ENCODE peak calls at places on chromosome X, in six cellular contexts. Y, F, L, C, Z and S are unnamed samples.

GRCh38 chrX:134821901-134822300 is 163.6 kb upstream of the PLAC1 start:
- DNase-seq in Y (no peak), F (no peak), L (no peak), C (no peak), Z (peak), S (no peak)

GRCh38 chrX:13285229-13285628 is 34.6 kb downstream of the ATXN3L start:
- DNase-seq in Y (no peak), F (no peak), L (no peak), C (no peak), Z (no peak), S (no peak)

GRCh38 chrX:100048156-100048555 is 361.9 kb downstream of the PCDH19 start:
- DNase-seq in Y (no peak), F (no peak), L (no peak), C (no peak), Z (no peak), S (no peak)

GRCh38 chrX:9340619-9341304 is 124.1 kb upstream of the TBL1X start:
- DNase-seq in Y (no peak), F (peak), L (no peak), C (no peak), Z (peak), S (peak)

GRCh38 chrX:10356979-10357378 is 200.2 kb downstream of the CLCN4 start:
- DNase-seq in Y (no peak), F (no peak), L (peak), C (no peak), Z (peak), S (no peak)

GRCh38 chrX:3728454-3728853 is 15.0 kb upstream of the PRKX start:
- DNase-seq in Y (no peak), F (no peak), L (peak), C (no peak), Z (peak), S (no peak)

GRCh38 chrX:19772759-19773623 is 114.4 kb downstream of the SH3KBP1 start:
- DNase-seq in Y (no peak), F (no peak), L (no peak), C (no peak), Z (no peak), S (no peak)

GRCh38 chrX:115892056-115892708 is 278.4 kb upstream of the AGTR2 start:
- DNase-seq in Y (no peak), F (no peak), L (no peak), C (no peak), Z (no peak), S (no peak)

GRCh38 chrX:121010218-121010617 is 24.7 kb upstream of the CT47A1 start:
- DNase-seq in Y (no peak), F (no peak), L (peak), C (no peak), Z (peak), S (no peak)

GRCh38 chrX:40207626-40208025 is 109.9 kb upstream of the BCOR start:
- DNase-seq in Y (no peak), F (no peak), L (no peak), C (no peak), Z (peak), S (no peak)

GRCh38 chrX:112218388-112218787 is 135.8 kb upstream of the TRPC5 start:
- DNase-seq in Y (no peak), F (no peak), L (no peak), C (no peak), Z (no peak), S (no peak)

GRCh38 chrX:68989456-68989855 is 160.6 kb downstream of the EFNB1 start:
- DNase-seq in Y (no peak), F (no peak), L (no peak), C (no peak), Z (no peak), S (no peak)

GRCh38 chrX:74346124-74346523 is 42.1 kb downstream of the ZCCHC13 start:
- DNase-seq in Y (no peak), F (no peak), L (no peak), C (no peak), Z (no peak), S (no peak)

GRCh38 chrX:118022803-118023202 is 93.8 kb downstream of the KLHL13 start:
- DNase-seq in Y (no peak), F (no peak), L (no peak), C (no peak), Z (no peak), S (no peak)

GRCh38 chrX:148049441-148049840 is 68.3 kb downstream of the FMR1NB start:
- DNase-seq in Y (no peak), F (peak), L (peak), C (no peak), Z (peak), S (peak)

GRCh38 chrX:9995855-9996339 is 28.7 kb downstream of the CLDN34 start:
- DNase-seq in Y (peak), F (peak), L (peak), C (peak), Z (peak), S (peak)

DNA sequence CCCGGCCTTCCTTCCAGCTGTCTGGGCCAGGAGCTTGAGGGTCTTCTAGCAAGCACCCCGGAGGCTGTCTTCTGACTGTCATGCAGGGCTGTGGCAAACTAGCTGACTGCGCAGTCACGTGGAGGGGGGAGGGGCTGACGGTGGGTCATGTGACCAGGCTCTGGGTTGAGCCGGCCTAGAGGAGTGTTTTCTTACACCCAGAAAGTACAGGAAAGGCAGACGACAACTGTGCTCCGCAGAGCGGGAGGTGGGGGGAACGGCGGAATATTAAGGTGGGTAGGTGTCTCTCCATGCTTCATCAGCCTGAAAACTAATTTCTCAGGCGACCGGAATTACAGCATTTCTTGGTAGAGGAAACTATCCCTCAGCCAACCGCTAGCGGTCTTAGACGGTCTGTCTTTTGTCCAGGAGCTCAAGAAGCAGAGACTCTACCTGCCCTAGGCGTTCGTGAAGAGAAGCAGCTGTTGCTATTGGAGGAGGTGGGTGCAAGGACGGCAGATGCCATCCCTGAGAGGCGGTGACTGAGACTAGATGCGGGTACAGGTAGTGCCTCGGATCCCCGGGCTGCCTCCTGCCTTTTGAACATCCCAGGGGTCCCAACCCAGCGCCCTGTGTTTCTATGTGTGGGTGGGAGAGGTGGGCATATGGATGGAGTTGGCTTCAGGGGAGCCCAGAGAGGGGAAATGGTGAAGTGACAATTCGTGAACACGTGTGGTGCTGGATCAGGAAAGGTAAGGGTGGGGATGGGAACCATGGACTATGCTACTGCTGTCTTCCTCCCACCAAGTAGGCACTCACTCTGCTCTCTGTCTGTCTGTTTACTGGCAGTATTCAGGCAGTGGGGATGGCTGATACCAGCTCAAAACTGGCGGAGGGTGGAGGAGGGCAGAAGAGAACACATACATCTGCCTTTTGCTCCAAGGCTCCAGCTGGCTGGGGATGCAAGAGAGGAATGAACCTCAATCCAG is 8.8 kb downstream of the GPRASP1 start:
- DNase-seq in Y (peak), F (peak), L (peak), C (peak), Z (peak), S (peak)
- TF ChIP-seq CTCF in Y (no peak), F (no peak), L (no peak), C (no peak), Z (peak), S (peak)

GRCh38 chrX:49199315-49199595 is 738 bp downstream of the SYP start:
- DNase-seq in Y (no peak), F (no peak), L (no peak), C (no peak), Z (no peak), S (no peak)
- TF ChIP-seq CTCF in Y (no peak), F (no peak), L (no peak), C (no peak), Z (no peak), S (no peak)

GRCh38 chrX:124362072-124362471 is 15.7 kb downstream of the SH2D1A start:
- DNase-seq in Y (no peak), F (no peak), L (no peak), C (no peak), Z (no peak), S (no peak)
- TF ChIP-seq CTCF in Y (no peak), F (no peak), L (no peak), C (no peak), Z (no peak), S (no peak)

GRCh38 chrX:122703762-122704161 is 480.3 kb upstream of the GRIA3 start:
- DNase-seq in Y (no peak), F (no peak), L (peak), C (no peak), Z (peak), S (no peak)
- TF ChIP-seq CTCF in Y (no peak), F (no peak), L (no peak), C (no peak), Z (peak), S (no peak)

DNA sequence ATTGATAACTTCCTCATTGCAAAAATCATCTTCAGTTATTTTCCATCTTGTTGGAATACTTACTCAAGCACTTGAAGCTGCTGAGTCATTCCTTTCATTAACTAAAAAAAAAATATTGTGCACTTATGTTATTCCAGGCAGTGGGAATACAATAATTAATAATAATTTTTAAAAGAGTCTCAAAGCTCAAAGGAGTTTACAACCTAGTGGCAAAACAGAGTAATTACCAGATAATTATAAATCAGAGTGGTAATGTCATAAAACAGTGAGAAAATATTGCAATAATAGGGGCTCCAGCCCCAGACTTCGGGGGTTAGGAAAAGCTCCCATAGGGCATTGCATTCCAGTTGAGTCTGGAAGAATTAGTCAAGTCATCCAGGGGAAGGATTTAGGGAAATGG is 79.6 kb downstream of the DDX53 start:
- DNase-seq in Y (no peak), F (no peak), L (no peak), C (no peak), Z (no peak), S (no peak)
- TF ChIP-seq CTCF in Y (no peak), F (no peak), L (no peak), C (peak), Z (peak), S (no peak)